ENCODE peak calls at places on chromosomes 12 and 14, in five cellular contexts. Z, H, T, S and P are unnamed samples.

GRCh38 chr12:26528943-26529342 is 304.1 kb downstream of the ITPR2 start:
- DNase-seq in T (no peak), Z (no peak), H (no peak), S (no peak), P (no peak)

GRCh38 chr12:26276709-26277108 is 81.3 kb downstream of the SSPN start:
- DNase-seq in T (no peak), H (no peak), S (no peak), Z (no peak), P (no peak)

GRCh38 chr14:74950795-74951442 is 4.5 kb downstream of the PGF start:
- DNase-seq in S (no peak), Z (no peak), T (peak; percentile 13), H (peak; percentile 49), P (no peak)

GRCh38 chr12:12172106-12172511 is 94.7 kb downstream of the LRP6 start:
- DNase-seq in T (no peak), S (no peak), Z (no peak), H (no peak), P (peak; percentile 70)

GRCh38 chr12:121277367-121277744 is 19.2 kb downstream of the CAMKK2 start:
- DNase-seq in Z (no peak), T (no peak), H (no peak), S (no peak), P (no peak)

GRCh38 chr14:22039938-22040780 is 366.5 kb upstream of the OR4E1 start:
- DNase-seq in T (no peak), H (no peak), Z (no peak), S (peak; percentile 18), P (peak; percentile 1)

GRCh38 chr12:109951136-109951535 is 45.0 kb downstream of the GIT2 start:
- DNase-seq in Z (no peak), S (peak; percentile 31), T (no peak), H (no peak), P (peak; percentile 35)

GRCh38 chr14:93994919-93995682 is 2.0 kb upstream of the CCDC197 start:
- DNase-seq in T (peak; percentile 62), S (no peak), Z (no peak), H (peak; percentile 29), P (peak; percentile 60)

GRCh38 chr12:113060336-113060960 is 3.9 kb downstream of the DTX1 start:
- DNase-seq in Z (no peak), T (no peak), H (no peak), S (no peak), P (no peak)

GRCh38 chr14:25050494-25051170 is 685 bp upstream of the STXBP6 start:
- DNase-seq in H (no peak), T (no peak), S (no peak), Z (no peak), P (peak; percentile 57)

GRCh38 chr14:75513911-75514672 is 8.2 kb upstream of the BATF start:
- DNase-seq in Z (no peak), S (no peak), H (no peak), T (no peak), P (no peak)

GRCh38 chr14:83172363-83172762 is 1638.7 kb upstream of the SEL1L start:
- DNase-seq in Z (no peak), S (no peak), T (no peak), H (no peak), P (no peak)

GRCh38 chr14:102246071-102246470 is 58.9 kb downstream of the MOK start:
- DNase-seq in H (no peak), S (no peak), T (no peak), Z (no peak), P (no peak)

GRCh38 chr14:49975799-49976198 is 82.9 kb downstream of the ARF6 start:
- DNase-seq in Z (no peak), S (peak; percentile 47), T (no peak), H (peak; percentile 68), P (no peak)
- H3K27ac ChIP-seq in Z (no peak overlapping the region), S (peak overlapping the region; percentile 96), T (peak overlapping the region; percentile 71), H (peak overlapping the region; percentile 92), P (no peak overlapping the region)

DNA sequence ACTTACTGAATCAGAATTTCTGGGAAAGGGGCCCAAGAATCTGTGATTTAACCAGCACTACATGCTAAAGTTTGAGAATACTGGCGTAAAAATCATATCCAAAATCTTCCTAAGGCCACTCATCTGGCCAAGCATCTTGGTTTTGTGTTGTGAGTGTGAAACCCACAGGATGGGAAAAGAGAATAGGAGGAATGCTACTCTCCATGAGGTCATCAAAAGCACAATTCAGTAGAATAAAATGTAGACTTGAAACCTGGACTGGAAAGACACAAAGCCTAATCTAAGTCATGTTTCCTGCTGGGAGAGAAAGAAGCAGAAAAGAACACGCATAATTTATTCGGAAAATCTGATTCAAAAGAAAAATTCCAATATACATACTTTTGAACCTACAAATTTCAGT is 42.3 kb downstream of the NR1H4 start:
- DNase-seq in S (no peak), T (no peak), H (no peak), Z (no peak), P (no peak)
- H3K4me1 ChIP-seq in S (no peaks in the 10 kb centered on the region), T (no peaks in the 10 kb centered on the region), H (no peaks in the 10 kb centered on the region), Z (no peaks in the 10 kb centered on the region), P (no peaks in the 10 kb centered on the region)

GRCh38 chr14:50045039-50045711 is 71.2 kb downstream of the VCPKMT start:
- DNase-seq in H (peak; percentile 91), Z (peak; percentile 95), S (no peak), T (peak; percentile 89), P (no peak)
- TF ChIP-seq CTCF in H (no peak), Z (peak; percentile 18), S (no peak), T (no peak), P (no peak)

DNA sequence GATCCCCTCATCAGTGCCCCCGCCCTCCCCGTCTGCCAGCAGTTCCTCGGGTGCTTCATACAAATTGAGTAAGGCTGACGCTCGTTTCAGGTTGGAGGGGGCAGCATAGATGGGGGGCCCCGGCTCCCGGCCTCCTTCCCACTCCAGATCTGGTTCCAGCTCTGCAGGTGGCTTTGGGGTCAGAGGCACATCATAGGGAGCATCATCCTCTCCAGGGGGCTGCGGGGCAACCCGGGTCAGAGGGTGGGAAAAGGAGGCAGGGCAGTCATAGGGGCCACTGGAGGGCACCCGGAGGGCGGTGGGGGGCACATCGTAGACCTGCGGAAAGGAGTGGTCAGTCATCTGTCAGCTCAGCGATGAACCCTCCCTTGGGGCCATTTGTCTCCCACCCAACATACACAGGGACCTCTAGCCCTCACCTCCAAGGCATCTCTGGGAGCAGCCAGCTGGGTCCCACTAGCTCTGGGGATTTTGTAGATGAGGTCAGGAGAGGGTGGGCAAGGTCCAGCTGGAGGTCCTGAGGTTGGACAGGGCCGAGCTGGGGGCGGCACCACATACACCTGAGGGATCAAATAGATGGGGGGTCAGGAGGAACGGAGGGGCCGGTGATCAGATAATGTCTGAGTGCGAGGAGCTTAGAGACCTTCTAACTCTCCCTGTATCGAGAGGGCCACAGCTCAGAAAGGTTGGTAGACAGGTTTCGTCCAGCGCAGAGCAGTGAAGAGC is 5.1 kb downstream of the EFS start:
- DNase-seq in Z (no peak), T (no peak), S (no peak), H (no peak), P (no peak)
- H3K27ac ChIP-seq in Z (no peak overlapping the region), T (no peak overlapping the region), S (no peak overlapping the region), H (peak overlapping the region; percentile 29), P (no peak overlapping the region)

GRCh38 chr12:88549929-88550328 is 30.3 kb downstream of the KITLG start:
- DNase-seq in S (no peak), H (no peak), Z (no peak), T (no peak), P (no peak)
- H3K4me1 ChIP-seq in S (peaks cover 99% of the 10 kb centered on the region), H (peaks cover 16% of the 10 kb centered on the region), Z (no peaks in the 10 kb centered on the region), T (no peaks in the 10 kb centered on the region), P (peaks cover 33% of the 10 kb centered on the region)

GRCh38 chr12:19915392-19916192 is 452.7 kb upstream of the PDE3A start:
- DNase-seq in T (no peak), Z (no peak), S (peak; percentile 8), H (no peak), P (no peak)
- TF ChIP-seq CTCF in T (peak; percentile 63), Z (peak; percentile 75), S (peak; percentile 39), H (peak; percentile 62), P (peak; percentile 50)

GRCh38 chr12:48794870-48795269 is 6.0 kb upstream of the ADCY6 start:
- DNase-seq in S (no peak), T (no peak), H (no peak), Z (no peak), P (peak; percentile 97)
- H3K27ac ChIP-seq in S (no peak overlapping the region), T (no peak overlapping the region), H (peak overlapping the region; percentile 77), Z (no peak overlapping the region), P (no peak overlapping the region)